ENCODE peak calls at places on chromosome 15, in six cellular contexts. K is cardiac muscle cell, O is tibial artery, A is sigmoid colon, N is psoas muscle, B is HepG2. L is an unnamed sample.

GRCh38 chr15:27535445-27536129 is 563.5 kb downstream of the OCA2 start:
- DNase-seq in K (no peak), O (no peak), A (no peak), N (no peak), B (no peak), L (no peak)

GRCh38 chr15:66027268-66027806 is 158.0 kb downstream of the RAB11A start:
- DNase-seq in K (no peak), O (no peak), A (no peak), N (no peak), B (no peak), L (no peak)

GRCh38 chr15:99442268-99442897 is 123.4 kb upstream of the MEF2A start:
- DNase-seq in K (no peak), O (peak; percentile 64), A (peak; percentile 78), N (no peak), B (no peak), L (peak; percentile 88)

GRCh38 chr15:88238618-88239430 is 17.7 kb downstream of the NTRK3 start:
- DNase-seq in K (peak; percentile 7), O (no peak), A (no peak), N (no peak), B (no peak), L (no peak)

GRCh38 chr15:75532413-75533250 is 46.5 kb downstream of the PTPN9 start:
- DNase-seq in K (peak; percentile 67), O (peak; percentile 70), A (peak; percentile 86), N (peak; percentile 55), B (peak; percentile 57), L (peak; percentile 80)

GRCh38 chr15:75606711-75607684 is 18.5 kb downstream of the SNUPN start:
- DNase-seq in K (no peak), O (no peak), A (no peak), N (no peak), B (no peak), L (no peak)

GRCh38 chr15:59276225-59277178 is 69.9 kb downstream of the LDHAL6B start:
- DNase-seq in K (no peak), O (no peak), A (no peak), N (no peak), B (peak; percentile 96), L (no peak)

GRCh38 chr15:74768771-74769342 is 13.0 kb upstream of the CSK start:
- DNase-seq in K (peak; percentile 79), O (peak; percentile 65), A (no peak), N (no peak), B (peak; percentile 55), L (no peak)

GRCh38 chr15:28993720-28994053 is 107.9 kb downstream of the APBA2 start:
- DNase-seq in K (no peak), O (no peak), A (no peak), N (no peak), B (no peak), L (no peak)

GRCh38 chr15:93072440-93073394 is 16.3 kb downstream of the RGMA start:
- DNase-seq in K (peak; percentile 95), O (peak; percentile 76), A (peak; percentile 94), N (peak; percentile 90), B (peak; percentile 6), L (peak; percentile 72)

GRCh38 chr15:65619636-65620290 is 2.0 kb upstream of the SLC24A1 start:
- DNase-seq in K (no peak), O (no peak), A (no peak), N (no peak), B (no peak), L (no peak)

GRCh38 chr15:31316135-31316795 is 10.4 kb upstream of the KLF13 start:
- DNase-seq in K (no peak), O (no peak), A (no peak), N (no peak), B (no peak), L (no peak)

GRCh38 chr15:58369261-58369699 is 62.5 kb upstream of the LIPC start:
- DNase-seq in K (no peak), O (no peak), A (no peak), N (no peak), B (peak; percentile 30), L (no peak)

GRCh38 chr15:52481915-52482314 is 46.8 kb downstream of the MYO5A start:
- DNase-seq in K (no peak), O (no peak), A (no peak), N (no peak), B (no peak), L (no peak)

GRCh38 chr15:40906947-40907802 is 12.9 kb downstream of the VPS18 start:
- DNase-seq in K (no peak), O (no peak), A (no peak), N (peak; percentile 59), B (no peak), L (no peak)

GRCh38 chr15:41493205-41493901 is at the start of gene ITPKA:
- DNase-seq in K (peak; percentile 82), O (peak; percentile 75), A (peak; percentile 86), N (peak; percentile 75), B (peak; percentile 88), L (peak; percentile 71)

GRCh38 chr15:89494006-89494405 is 2.4 kb downstream of the RHCG start:
- DNase-seq in K (no peak), O (no peak), A (peak; percentile 43), N (no peak), B (no peak), L (no peak)
- H3K4me3 ChIP-seq in K (no peak overlapping the region), O (no peak overlapping the region), A (no peak overlapping the region), N (no peak overlapping the region), B (no peak overlapping the region), L (no peak overlapping the region)

GRCh38 chr15:94312946-94313345 is 81.6 kb downstream of the MCTP2 start:
- DNase-seq in K (no peak), O (no peak), A (no peak), N (no peak), B (no peak), L (no peak)

GRCh38 chr15:94305133-94305532 is 73.8 kb downstream of the MCTP2 start:
- DNase-seq in K (no peak), O (no peak), A (no peak), N (no peak), B (no peak), L (no peak)

GRCh38 chr15:94306700-94307650 is 75.6 kb downstream of the MCTP2 start:
- DNase-seq in K (no peak), O (no peak), A (no peak), N (no peak), B (no peak), L (no peak)
- H3K4me1 ChIP-seq in K (no peaks in the 10 kb centered on the region), O (no peaks in the 10 kb centered on the region), A (no peaks in the 10 kb centered on the region), N (no peaks in the 10 kb centered on the region), B (no peaks in the 10 kb centered on the region), L (no peaks in the 10 kb centered on the region)

DNA sequence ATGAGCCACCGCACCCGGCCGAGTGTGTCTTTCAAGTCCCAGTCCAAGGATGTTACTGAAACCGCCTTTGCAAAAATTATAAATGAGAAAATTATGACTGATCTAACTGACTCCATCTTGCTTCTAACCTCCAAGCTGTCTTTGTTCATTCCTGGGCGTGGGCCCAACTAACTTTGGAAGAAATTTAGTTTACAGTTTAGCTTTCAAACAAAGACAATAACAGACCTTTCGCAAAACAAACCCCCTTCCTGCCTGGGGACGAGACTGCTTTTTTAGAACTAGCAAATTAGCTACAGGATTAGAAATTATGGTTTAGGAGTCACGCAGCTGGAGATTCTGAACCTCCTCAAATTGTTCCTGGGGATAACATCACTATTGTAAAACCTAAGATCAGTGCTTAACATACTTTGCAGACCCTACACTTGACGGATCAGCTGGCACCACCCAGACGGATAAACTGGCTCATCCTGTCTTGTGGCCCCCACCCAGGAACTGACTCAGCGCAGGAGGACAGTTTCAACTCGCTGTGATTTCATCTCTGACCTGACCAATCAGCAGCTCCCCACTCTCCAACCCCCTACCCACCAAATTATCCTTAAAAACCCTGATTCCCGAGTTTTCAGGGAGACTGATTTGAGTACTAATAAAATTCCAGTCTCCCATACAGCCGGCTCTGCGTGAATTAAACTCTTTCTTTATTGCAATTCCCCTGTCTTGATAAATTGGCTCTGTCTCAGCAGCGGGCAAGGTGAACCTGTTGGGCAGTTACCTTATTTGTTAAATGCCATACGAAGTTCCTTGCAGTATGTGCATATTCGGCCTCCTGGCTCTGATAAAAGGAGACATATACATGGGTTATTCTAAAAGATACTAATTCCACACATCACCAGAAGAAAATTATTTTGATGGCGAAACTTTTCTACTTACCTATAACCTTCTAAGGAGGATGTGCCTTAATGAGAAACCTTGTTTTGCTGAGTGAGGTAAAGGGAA is 23.6 kb downstream of the NANOGP8 start:
- DNase-seq in K (no peak), O (no peak), A (no peak), N (no peak), B (no peak), L (no peak)
- H3K4me3 ChIP-seq in K (no peak overlapping the region), O (no peak overlapping the region), A (no peak overlapping the region), N (no peak overlapping the region), B (no peak overlapping the region), L (no peak overlapping the region)

GRCh38 chr15:83983634-83984458 is 251.7 kb upstream of the GOLGA6L4 start:
- DNase-seq in K (no peak), O (no peak), A (no peak), N (no peak), B (no peak), L (no peak)
- H3K4me1 ChIP-seq in K (no peaks in the 10 kb centered on the region), O (no peaks in the 10 kb centered on the region), A (no peaks in the 10 kb centered on the region), N (no peaks in the 10 kb centered on the region), B (no peaks in the 10 kb centered on the region), L (no peaks in the 10 kb centered on the region)

GRCh38 chr15:73752817-73753214 is 335 bp downstream of the INSYN1 start:
- DNase-seq in K (peak; percentile 66), O (no peak), A (no peak), N (peak; percentile 27), B (no peak), L (no peak)

GRCh38 chr15:73751896-73752816 is 995 bp downstream of the INSYN1 start:
- DNase-seq in K (peak; percentile 38), O (no peak), A (no peak), N (no peak), B (no peak), L (no peak)

GRCh38 chr15:73750951-73751350 is 2.2 kb downstream of the INSYN1 start:
- DNase-seq in K (no peak), O (no peak), A (no peak), N (no peak), B (no peak), L (no peak)

GRCh38 chr15:73750441-73750840 is 2.7 kb downstream of the INSYN1 start:
- DNase-seq in K (no peak), O (no peak), A (no peak), N (no peak), B (no peak), L (no peak)

GRCh38 chr15:73751481-73751880 is 1.7 kb downstream of the INSYN1 start:
- DNase-seq in K (no peak), O (no peak), A (no peak), N (no peak), B (no peak), L (no peak)
- H3K4me3 ChIP-seq in K (peak overlapping the region; percentile 54), O (peak overlapping the region; percentile 60), A (peak overlapping the region; percentile 49), N (peak overlapping the region; percentile 69), B (no peak overlapping the region), L (peak overlapping the region; percentile 78)